ENCODE peak calls at places on chromosome 17, in four cellular contexts. A is GM12878, R is K562, E is WTC11. V is an unnamed sample.

GRCh38 chr17:6677158-6677831 is 25.7 kb downstream of the C17orf100 start:
- DNase-seq in A (no peak), R (no peak), E (no peak), V (peak; percentile 27)

GRCh38 chr17:5203178-5203907 is 11.7 kb upstream of the ZNF594 start:
- DNase-seq in A (no peak), R (no peak), E (no peak), V (no peak)

GRCh38 chr17:65370669-65371126 is 190.8 kb downstream of the AXIN2 start:
- DNase-seq in A (no peak), R (no peak), E (no peak), V (peak; percentile 90)

GRCh38 chr17:81859906-81860755 is at the start of gene P4HB:
- DNase-seq in A (no peak), R (no peak), E (no peak), V (no peak)

GRCh38 chr17:4599505-4600281 is 15.4 kb downstream of the SMTNL2 start:
- DNase-seq in A (no peak), R (peak; percentile 31), E (peak; percentile 71), V (peak; percentile 47)

GRCh38 chr17:71187145-71187878 is 933.5 kb upstream of the SOX9 start:
- DNase-seq in A (no peak), R (no peak), E (no peak), V (no peak)

GRCh38 chr17:27586203-27586701 is 44.7 kb upstream of the LGALS9 start:
- DNase-seq in A (no peak), R (no peak), E (no peak), V (no peak)

GRCh38 chr17:7477392-7478275 is 1.8 kb downstream of the ZBTB4 start:
- DNase-seq in A (no peak), R (no peak), E (no peak), V (peak; percentile 31)

GRCh38 chr17:36000730-36001108 is 634 bp downstream of the CCL15 start:
- DNase-seq in A (no peak), R (no peak), E (no peak), V (peak; percentile 78)

GRCh38 chr17:57599271-57600045 is 145.6 kb downstream of the CCDC182 start:
- DNase-seq in A (no peak), R (no peak), E (no peak), V (no peak)

GRCh38 chr17:57603541-57603940 is 141.6 kb downstream of the CCDC182 start:
- DNase-seq in A (no peak), R (no peak), E (no peak), V (no peak)

GRCh38 chr17:57602896-57603295 is 142.2 kb downstream of the CCDC182 start:
- DNase-seq in A (no peak), R (no peak), E (no peak), V (no peak)

GRCh38 chr17:57600092-57600491 is 145.0 kb downstream of the CCDC182 start:
- DNase-seq in A (no peak), R (no peak), E (no peak), V (no peak)

GRCh38 chr17:57601328-57601727 is 143.8 kb downstream of the CCDC182 start:
- DNase-seq in A (no peak), R (no peak), E (no peak), V (no peak)
- TF ChIP-seq ETV6 in A (no peak), R (no peak), E (no peak), V (no peak)

GRCh38 chr17:75142236-75142971 is 10.9 kb upstream of the NT5C start:
- DNase-seq in A (no peak), R (no peak), E (no peak), V (no peak)

GRCh38 chr17:75151893-75152292 is 2.4 kb downstream of the JPT1 start:
- DNase-seq in A (no peak), R (no peak), E (no peak), V (no peak)

GRCh38 chr17:75147878-75148546 is 6.3 kb downstream of the JPT1 start:
- DNase-seq in A (no peak), R (no peak), E (no peak), V (no peak)

GRCh38 chr17:75144816-75145511 is 9.3 kb downstream of the JPT1 start:
- DNase-seq in A (no peak), R (no peak), E (no peak), V (no peak)

DNA sequence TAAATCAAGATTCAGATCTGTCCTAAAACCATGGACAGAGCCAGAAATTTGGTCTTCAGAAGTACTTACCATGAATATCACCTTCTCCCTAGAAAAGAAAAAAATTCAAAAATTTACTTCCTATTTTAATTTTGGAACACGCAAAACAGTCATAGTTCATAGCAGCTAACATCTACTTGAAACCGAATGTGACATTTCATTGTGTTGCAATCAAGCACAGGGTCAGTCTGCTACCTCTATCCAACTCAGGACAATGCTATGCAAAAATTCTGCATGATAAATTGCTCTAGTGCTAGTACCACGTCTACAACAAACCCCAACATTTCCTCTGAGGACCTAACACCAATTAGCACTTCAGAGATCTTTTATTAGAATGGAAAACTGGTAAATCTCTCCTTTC is 7.7 kb downstream of the JPT1 start:
- DNase-seq in A (no peak), R (no peak), E (no peak), V (no peak)
- TF ChIP-seq ETV6 in A (no peak), R (no peak), E (no peak), V (no peak)

GRCh38 chr17:28948873-28949184 is 2.5 kb downstream of the PHF12 start:
- DNase-seq in A (no peak), R (no peak), E (no peak), V (no peak)

GRCh38 chr17:28950017-28950751 is 1.1 kb downstream of the PHF12 start:
- DNase-seq in A (no peak), R (peak; percentile 41), E (peak; percentile 66), V (peak; percentile 25)

GRCh38 chr17:28947639-28948038 is 3.7 kb downstream of the PHF12 start:
- DNase-seq in A (no peak), R (no peak), E (no peak), V (no peak)

GRCh38 chr17:28949185-28950016 is 1.9 kb downstream of the PHF12 start:
- DNase-seq in A (no peak), R (peak; percentile 62), E (peak; percentile 66), V (no peak)

GRCh38 chr17:28948342-28948741 is 3.0 kb downstream of the PHF12 start:
- DNase-seq in A (no peak), R (no peak), E (no peak), V (no peak)
- TF ChIP-seq ETV6 in A (no peak), R (no peak), E (no peak), V (no peak)

GRCh38 chr17:46832945-46833839 is 14.7 kb upstream of the WNT3 start:
- DNase-seq in A (no peak), R (no peak), E (no peak), V (peak; percentile 57)
- TF ChIP-seq ETV6 in A (no peak), R (no peak), E (no peak), V (no peak)

GRCh38 chr17:67528751-67529436 is 151.8 kb downstream of the PITPNC1 start:
- DNase-seq in A (no peak), R (no peak), E (peak; percentile 69), V (peak; percentile 92)
- TF ChIP-seq ETV6 in A (no peak), R (no peak), E (no peak), V (no peak)

DNA sequence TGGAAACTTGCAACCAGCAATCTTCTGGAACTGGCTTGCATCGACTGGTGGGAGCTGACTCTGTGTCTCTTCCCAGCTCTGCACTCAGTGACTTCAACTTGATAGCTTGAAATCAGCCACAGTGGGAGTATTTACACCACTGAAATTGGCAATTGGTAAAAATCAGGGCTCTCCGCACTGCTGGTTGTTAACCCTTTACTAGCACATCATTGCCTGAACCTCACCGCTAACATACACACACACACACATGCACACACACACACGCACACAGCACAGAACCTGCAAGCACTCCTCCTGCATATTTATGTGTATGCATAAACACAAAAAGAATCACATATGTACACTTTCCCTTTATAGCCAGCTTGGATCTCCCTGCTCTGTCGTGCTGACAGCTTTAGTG is 7.8 kb upstream of the TMIGD1 start:
- DNase-seq in A (no peak), R (no peak), E (no peak), V (no peak)
- TF ChIP-seq ETV6 in A (no peak), R (no peak), E (no peak), V (no peak)

DNA sequence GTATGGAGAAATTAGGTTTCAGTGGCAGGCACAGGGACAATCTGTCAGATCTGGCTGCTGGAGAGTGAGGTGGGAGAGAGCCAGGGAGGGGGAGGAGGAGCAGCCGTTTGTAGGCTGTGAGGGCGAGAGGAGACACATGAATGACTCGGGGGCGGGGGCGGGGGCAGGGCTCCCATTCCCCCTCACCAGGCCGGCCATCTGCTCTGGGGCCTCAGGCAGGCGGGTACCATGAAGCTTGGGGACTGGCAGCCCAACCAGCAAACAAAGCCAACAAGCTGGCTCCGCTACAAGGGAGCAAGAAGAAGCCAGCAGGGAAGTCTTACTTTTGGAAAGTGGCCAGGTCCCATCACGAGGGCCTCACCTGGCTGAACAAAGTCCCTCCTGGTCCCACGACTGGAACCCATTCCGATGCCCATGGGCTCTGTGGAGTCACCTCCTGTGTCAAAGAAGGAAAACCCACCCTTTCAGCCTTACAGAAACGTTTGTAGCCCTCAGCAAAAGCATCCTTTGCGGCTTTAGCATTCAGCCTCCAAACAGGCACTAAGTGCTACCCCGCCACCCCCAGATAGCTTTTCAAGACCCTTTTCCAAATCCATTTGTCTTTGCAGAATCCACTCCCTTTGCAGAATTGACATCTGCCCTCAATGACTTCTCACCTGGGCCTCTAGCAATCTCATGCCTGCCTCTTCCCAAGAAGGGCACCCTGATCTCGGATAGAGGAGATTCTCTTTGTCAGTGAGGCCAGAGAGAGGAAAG is 9.2 kb upstream of the SSTR2 start:
- DNase-seq in A (no peak), R (no peak), E (peak; percentile 26), V (no peak)
- TF ChIP-seq ETV6 in A (no peak), R (no peak), E (no peak), V (no peak)

GRCh38 chr17:28912281-28912937 is 9.5 kb upstream of the DHRS13 start:
- DNase-seq in A (no peak), R (peak; percentile 96), E (peak; percentile 32), V (no peak)
- TF ChIP-seq ETV6 in A (no peak), R (no peak), E (no peak), V (no peak)

GRCh38 chr17:78399028-78399692 is 20.7 kb downstream of the PGS1 start:
- DNase-seq in A (no peak), R (no peak), E (no peak), V (no peak)

GRCh38 chr17:78401891-78402290 is 23.4 kb downstream of the PGS1 start:
- DNase-seq in A (no peak), R (no peak), E (no peak), V (no peak)

GRCh38 chr17:78400581-78401240 is 22.3 kb downstream of the PGS1 start:
- DNase-seq in A (no peak), R (no peak), E (no peak), V (no peak)

GRCh38 chr17:78399693-78400144 is 21.3 kb downstream of the PGS1 start:
- DNase-seq in A (no peak), R (no peak), E (no peak), V (peak; percentile 91)

DNA sequence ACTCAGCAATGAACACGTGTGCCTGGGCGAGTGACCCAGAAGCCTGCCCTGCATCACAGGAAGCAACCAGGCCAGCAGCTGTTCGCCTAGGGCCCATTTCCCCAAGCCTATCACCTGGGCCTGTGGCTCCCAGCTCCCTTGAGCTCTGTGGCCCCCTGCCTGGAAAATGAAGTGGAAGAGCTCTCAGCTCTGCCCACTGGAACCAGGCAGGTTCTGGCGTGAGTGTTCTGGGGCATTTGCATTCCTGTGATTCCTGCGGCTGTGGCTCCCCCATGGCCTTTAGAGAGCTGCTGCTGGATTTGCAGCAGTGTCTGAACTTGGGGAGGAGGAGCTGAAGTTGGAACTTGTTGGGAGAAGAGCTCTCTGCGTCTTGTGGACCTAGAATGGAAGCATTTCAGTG is 22.8 kb downstream of the PGS1 start:
- DNase-seq in A (no peak), R (no peak), E (no peak), V (no peak)
- TF ChIP-seq ETV6 in A (no peak), R (no peak), E (no peak), V (no peak)

GRCh38 chr17:51299859-51300258 is 39.5 kb downstream of the UTP18 start:
- DNase-seq in A (no peak), R (no peak), E (no peak), V (no peak)

GRCh38 chr17:51298508-51299371 is 38.4 kb downstream of the UTP18 start:
- DNase-seq in A (no peak), R (peak; percentile 29), E (no peak), V (peak; percentile 76)
- TF ChIP-seq ETV6 in A (no peak), R (no peak), E (no peak), V (no peak)

V was measured in HepG2.